ENCODE peak calls at places on chromosomes 7 and 10, in six cellular contexts. V is H54, P is NCI-H1417 treated with DMSO at 0.1 percent for 48 hours, G is Kasumi-1, H is adrenal gland, W is GM13976. A is an unnamed sample.

GRCh38 chr7:101968720-101969466 is 151.5 kb downstream of the CUX1 start:
- DNase-seq in V (no peak), P (no peak), G (no peak), H (no peak), W (no peak), A (no peak)

GRCh38 chr7:34133356-34133982 is 228.1 kb downstream of the BMPER start:
- DNase-seq in V (peak), P (no peak), G (no peak), H (no peak), W (no peak), A (no peak)

GRCh38 chr10:48454302-48455054 is 148.0 kb downstream of the MAPK8 start:
- DNase-seq in V (no peak), P (no peak), G (no peak), H (no peak), W (peak), A (peak)

GRCh38 chr7:157021893-157022680 is 11.6 kb upstream of the MNX1 start:
- DNase-seq in V (no peak), P (no peak), G (no peak), H (no peak), W (no peak), A (no peak)

GRCh38 chr10:119111968-119112515 is 8.1 kb downstream of the DENND10 start:
- DNase-seq in V (no peak), P (no peak), G (peak), H (no peak), W (no peak), A (no peak)

GRCh38 chr7:151735186-151735853 is 141.6 kb downstream of the PRKAG2 start:
- DNase-seq in V (no peak), P (no peak), G (no peak), H (no peak), W (no peak), A (no peak)

GRCh38 chr10:76309744-76310441 is 878.5 kb downstream of the LRMDA start:
- DNase-seq in V (no peak), P (no peak), G (no peak), H (peak), W (no peak), A (no peak)

GRCh38 chr10:118704711-118705110 is 50.1 kb downstream of the CACUL1 start:
- DNase-seq in V (no peak), P (no peak), G (no peak), H (no peak), W (no peak), A (no peak)

A was measured in ovary.